ENCODE peak calls at places on chromosomes 12 and 14, in ten cellular contexts. R, S, O, U, C, Z, G, M, Y and H are unnamed samples.

GRCh38 chr14:67359319-67359774 is 257 bp downstream of the ATP6V1D start:
- DNase-seq in R (peak), S (peak), O (peak), U (no peak), C (peak), Z (peak), G (no peak), M (no peak), Y (peak), H (no peak)

GRCh38 chr12:131106542-131106941 is 152.8 kb downstream of the ADGRD1 start:
- DNase-seq in R (no peak), S (no peak), O (no peak), U (no peak), C (no peak), Z (no peak), G (no peak), M (peak), Y (no peak), H (no peak)

GRCh38 chr14:36085861-36086260 is 90.7 kb downstream of the PTCSC3 start:
- DNase-seq in R (no peak), S (no peak), O (no peak), U (no peak), C (no peak), Z (no peak), G (no peak), M (no peak), Y (no peak), H (no peak)

GRCh38 chr12:79689041-79689476 is 1.7 kb downstream of the PAWR start:
- DNase-seq in R (peak), S (no peak), O (no peak), U (no peak), C (no peak), Z (no peak), G (no peak), M (no peak), Y (no peak), H (no peak)

GRCh38 chr14:101988377-101988776 is 24.0 kb downstream of the DYNC1H1 start:
- DNase-seq in R (no peak), S (no peak), O (no peak), U (no peak), C (no peak), Z (no peak), G (no peak), M (no peak), Y (no peak), H (no peak)

GRCh38 chr14:76918176-76918750 is 92.1 kb downstream of the LRRC74A start:
- DNase-seq in R (peak), S (peak), O (peak), U (no peak), C (no peak), Z (no peak), G (peak), M (peak), Y (peak), H (no peak)

GRCh38 chr12:1935700-1936378 is 17.4 kb upstream of the CACNA2D4 start:
- DNase-seq in R (no peak), S (no peak), O (no peak), U (no peak), C (no peak), Z (no peak), G (no peak), M (peak), Y (no peak), H (no peak)

GRCh38 chr12:130162267-130162666 is at the start of gene FZD10:
- DNase-seq in R (peak), S (peak), O (no peak), U (peak), C (no peak), Z (peak), G (no peak), M (peak), Y (no peak), H (no peak)

GRCh38 chr14:100132903-100133510 is 26.4 kb downstream of the DEGS2 start:
- DNase-seq in R (peak), S (no peak), O (no peak), U (no peak), C (no peak), Z (no peak), G (no peak), M (no peak), Y (no peak), H (no peak)

GRCh38 chr14:71452535-71452934 is 479.7 kb upstream of the RGS6 start:
- DNase-seq in R (peak), S (no peak), O (peak), U (no peak), C (no peak), Z (no peak), G (no peak), M (no peak), Y (no peak), H (no peak)

GRCh38 chr12:32036477-32037263 is 70.0 kb upstream of the BICD1 start:
- DNase-seq in R (no peak), S (no peak), O (no peak), U (no peak), C (no peak), Z (no peak), G (no peak), M (no peak), Y (no peak), H (no peak)
- TF ChIP-seq CTCF in R (no peak), S (no peak), O (no peak), U (peak), C (no peak), Z (no peak), G (no peak), M (peak), Y (peak), H (no peak)

GRCh38 chr14:75301666-75302325 is 23.2 kb downstream of the FOS start:
- DNase-seq in R (peak), S (peak), O (peak), U (no peak), C (peak), Z (no peak), G (no peak), M (no peak), Y (no peak), H (no peak)
- TF ChIP-seq CTCF in R (no peak), S (no peak), O (no peak), U (no peak), C (no peak), Z (no peak), G (no peak), M (no peak), Y (no peak), H (no peak)

DNA sequence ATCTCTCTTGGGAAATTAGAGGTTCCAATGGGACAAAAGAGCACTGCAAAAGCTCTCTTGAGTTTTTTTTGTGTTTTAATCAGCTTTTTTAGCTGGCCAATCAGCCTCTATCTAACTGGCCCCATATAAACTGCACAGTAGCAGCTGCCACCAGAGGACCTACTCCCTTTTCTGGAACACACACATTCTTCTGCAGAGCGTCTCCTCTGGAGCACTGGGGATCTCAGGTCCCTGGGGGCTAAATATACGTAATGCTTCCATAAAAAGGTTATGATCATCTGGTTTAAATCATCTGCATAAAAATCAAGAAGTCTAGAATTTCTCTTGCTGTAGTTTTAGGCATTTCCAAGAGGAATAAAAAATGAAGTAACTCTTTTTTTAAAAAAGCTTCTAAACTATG is 32.3 kb downstream of the TSPAN8 start:
- DNase-seq in R (peak), S (no peak), O (no peak), U (no peak), C (no peak), Z (no peak), G (no peak), M (no peak), Y (no peak), H (no peak)
- TF ChIP-seq CTCF in R (peak), S (no peak), O (peak), U (no peak), C (no peak), Z (peak), G (no peak), M (peak), Y (no peak), H (no peak)

DNA sequence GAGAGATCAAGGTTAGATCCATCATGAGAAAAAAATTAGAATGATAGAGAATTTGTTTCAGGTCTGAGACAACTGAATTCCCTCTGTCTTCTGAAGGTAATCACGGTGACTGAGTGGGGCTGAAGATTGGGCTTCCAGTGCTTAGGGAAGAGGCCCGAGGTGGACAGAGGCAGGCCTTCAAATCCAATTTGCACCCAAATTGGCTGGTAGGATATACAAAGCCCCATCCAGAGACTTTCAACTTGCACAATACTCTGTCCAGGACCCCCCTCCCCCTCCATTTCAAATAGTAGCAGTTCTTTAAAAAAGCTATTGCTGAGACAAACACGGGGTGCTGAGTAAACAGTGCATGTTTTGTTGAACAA is 3.7 kb upstream of the FOXG1 start:
- DNase-seq in R (no peak), S (no peak), O (no peak), U (no peak), C (no peak), Z (no peak), G (no peak), M (no peak), Y (no peak), H (no peak)
- TF ChIP-seq CTCF in R (no peak), S (no peak), O (no peak), U (no peak), C (no peak), Z (no peak), G (no peak), M (peak), Y (no peak), H (no peak)

GRCh38 chr12:125544979-125545378 is 479.7 kb downstream of the AACS start:
- DNase-seq in R (no peak), S (no peak), O (no peak), U (no peak), C (no peak), Z (no peak), G (no peak), M (no peak), Y (no peak), H (no peak)

GRCh38 chr12:125552223-125552747 is 487.1 kb downstream of the AACS start:
- DNase-seq in R (no peak), S (no peak), O (no peak), U (no peak), C (no peak), Z (no peak), G (peak), M (no peak), Y (no peak), H (no peak)

GRCh38 chr12:125549171-125549570 is 483.9 kb downstream of the AACS start:
- DNase-seq in R (no peak), S (no peak), O (no peak), U (no peak), C (no peak), Z (no peak), G (no peak), M (no peak), Y (no peak), H (no peak)

GRCh38 chr12:125549836-125550235 is 484.6 kb downstream of the AACS start:
- DNase-seq in R (no peak), S (no peak), O (no peak), U (no peak), C (peak), Z (peak), G (no peak), M (peak), Y (no peak), H (no peak)
- TF ChIP-seq CTCF in R (peak), S (no peak), O (peak), U (peak), C (peak), Z (peak), G (no peak), M (peak), Y (peak), H (peak)

GRCh38 chr12:80837342-80837978 is 100.3 kb downstream of the LIN7A start:
- DNase-seq in R (peak), S (no peak), O (peak), U (peak), C (peak), Z (peak), G (no peak), M (peak), Y (peak), H (no peak)
- TF ChIP-seq CTCF in R (peak), S (peak), O (peak), U (peak), C (peak), Z (peak), G (peak), M (peak), Y (peak), H (peak)

GRCh38 chr14:75310295-75311059 is 31.8 kb downstream of the FOS start:
- DNase-seq in R (peak), S (peak), O (peak), U (peak), C (peak), Z (peak), G (no peak), M (peak), Y (peak), H (peak)

GRCh38 chr14:75307700-75308379 is 29.2 kb downstream of the FOS start:
- DNase-seq in R (peak), S (peak), O (peak), U (peak), C (peak), Z (peak), G (no peak), M (peak), Y (peak), H (peak)

GRCh38 chr14:75303415-75303814 is 24.8 kb downstream of the FOS start:
- DNase-seq in R (peak), S (peak), O (peak), U (peak), C (peak), Z (peak), G (no peak), M (peak), Y (peak), H (no peak)

DNA sequence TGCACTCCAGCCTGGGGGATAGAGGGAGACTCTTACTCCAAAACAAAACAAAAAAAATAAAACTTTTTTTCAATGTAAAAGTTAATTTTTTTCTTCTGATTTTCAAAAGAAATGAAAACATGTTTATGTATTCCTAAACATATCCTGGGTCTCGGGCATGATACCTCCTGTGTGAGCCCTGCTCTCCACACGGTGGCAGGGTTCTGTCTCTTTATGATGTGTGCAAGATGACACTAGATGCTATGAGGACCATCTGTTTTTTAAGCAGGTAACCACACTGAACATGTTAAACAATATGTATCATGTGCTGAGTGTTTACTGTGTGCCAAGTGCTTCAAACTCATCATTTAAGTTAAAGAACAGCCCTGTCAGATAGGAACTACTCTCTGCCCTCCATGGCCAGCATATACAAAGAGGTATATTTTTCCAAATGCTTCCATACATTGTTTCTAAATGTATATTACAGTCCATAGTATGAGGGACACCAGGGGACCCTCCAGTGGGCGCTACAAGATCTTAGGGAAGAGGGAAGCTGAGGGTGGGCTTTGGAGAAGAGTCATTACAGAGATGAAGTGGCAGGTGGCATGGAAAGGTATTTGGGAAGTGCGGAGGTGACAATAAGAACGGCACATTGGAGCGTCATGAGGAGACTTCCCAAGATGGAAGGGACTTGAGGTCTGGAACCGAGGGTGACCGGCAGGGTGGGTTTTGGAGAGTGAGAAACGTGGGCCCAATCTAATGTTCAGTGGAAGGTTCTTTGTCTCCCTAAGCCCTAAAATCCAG is 28.5 kb downstream of the FOS start:
- DNase-seq in R (peak), S (no peak), O (no peak), U (no peak), C (no peak), Z (peak), G (no peak), M (peak), Y (no peak), H (no peak)
- TF ChIP-seq CTCF in R (peak), S (no peak), O (peak), U (peak), C (no peak), Z (peak), G (no peak), M (peak), Y (peak), H (peak)

GRCh38 chr12:122160761-122161160 is 13.3 kb downstream of the IL31 start:
- DNase-seq in R (no peak), S (no peak), O (no peak), U (no peak), C (no peak), Z (no peak), G (no peak), M (no peak), Y (no peak), H (no peak)

GRCh38 chr12:122161682-122162081 is 12.3 kb downstream of the IL31 start:
- DNase-seq in R (no peak), S (no peak), O (no peak), U (no peak), C (no peak), Z (no peak), G (no peak), M (no peak), Y (no peak), H (no peak)

GRCh38 chr12:122158700-122159285 is 15.2 kb downstream of the IL31 start:
- DNase-seq in R (no peak), S (no peak), O (no peak), U (no peak), C (no peak), Z (no peak), G (no peak), M (no peak), Y (no peak), H (no peak)

GRCh38 chr12:122162976-122163375 is 11.0 kb downstream of the IL31 start:
- DNase-seq in R (no peak), S (no peak), O (no peak), U (no peak), C (no peak), Z (no peak), G (no peak), M (no peak), Y (no peak), H (no peak)

DNA sequence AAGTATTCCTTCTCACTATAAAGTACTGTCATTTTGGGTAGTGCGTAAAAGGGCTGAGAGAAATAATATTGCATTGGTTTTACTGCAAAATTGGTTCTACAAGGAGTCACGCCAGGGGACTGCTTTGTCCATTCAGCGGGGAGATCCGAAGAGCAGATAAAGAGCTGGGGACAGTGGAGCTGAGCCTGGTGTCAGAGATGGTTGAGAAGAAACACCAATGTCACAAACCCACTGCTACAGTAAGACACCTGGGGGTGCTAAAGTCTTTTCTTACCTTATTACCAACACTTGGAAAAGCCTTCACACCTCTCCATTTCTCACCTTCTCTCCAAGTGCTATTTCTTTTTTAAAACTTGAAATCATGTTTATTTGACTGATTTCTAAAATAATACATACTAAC is 14.1 kb downstream of the IL31 start:
- DNase-seq in R (no peak), S (no peak), O (no peak), U (no peak), C (no peak), Z (peak), G (no peak), M (no peak), Y (no peak), H (no peak)
- TF ChIP-seq CTCF in R (peak), S (no peak), O (no peak), U (no peak), C (no peak), Z (peak), G (no peak), M (peak), Y (peak), H (no peak)

DNA sequence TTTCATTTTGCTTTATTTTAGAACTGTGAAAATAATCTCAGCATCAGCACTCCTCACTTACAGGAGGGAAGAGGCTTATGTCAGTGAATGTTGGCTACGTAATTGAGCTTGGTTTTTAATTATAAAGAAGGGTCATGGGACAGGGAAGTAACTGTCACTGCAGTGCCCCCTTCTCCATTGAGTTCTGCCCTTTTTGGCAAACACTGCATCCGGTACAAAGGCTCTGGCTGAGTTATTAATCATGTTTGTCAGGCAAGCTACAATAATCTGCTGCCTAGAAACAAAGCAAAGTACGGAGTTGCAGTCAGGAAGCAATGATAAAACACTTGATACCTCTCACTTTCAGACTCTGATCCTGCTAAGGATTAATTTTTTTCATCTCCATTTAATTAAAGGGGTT is 546.7 kb downstream of the SNAPC1 start:
- DNase-seq in R (no peak), S (no peak), O (peak), U (no peak), C (no peak), Z (no peak), G (no peak), M (no peak), Y (no peak), H (no peak)
- TF ChIP-seq CTCF in R (no peak), S (no peak), O (no peak), U (no peak), C (no peak), Z (no peak), G (no peak), M (no peak), Y (no peak), H (no peak)

GRCh38 chr12:52258335-52258901 is 16.0 kb upstream of the KRT86 start:
- DNase-seq in R (peak), S (no peak), O (peak), U (peak), C (peak), Z (peak), G (no peak), M (peak), Y (no peak), H (no peak)
- TF ChIP-seq CTCF in R (no peak), S (no peak), O (no peak), U (no peak), C (no peak), Z (peak), G (no peak), M (peak), Y (peak), H (no peak)